ENCODE peak calls at places on chromosomes 16 and 17, in nine cellular contexts. I is omental fat pad; P is cardiac muscle cell; C is fibroblast of mammary gland; A is IMR-90; Y is astrocyte of the spinal cord; Z is CD8-positive, alpha-beta T cell; L is endothelial cell; T is A549. Q is an unnamed sample.

GRCh38 chr17:44439168-44439567 is 49.7 kb upstream of the ITGA2B start:
- DNase-seq in I (no peak), P (peak; percentile 14), C (no peak), A (no peak), Y (no peak), Z (no peak), L (no peak), T (no peak), Q (no peak)

GRCh38 chr17:62065611-62066468 is 762 bp upstream of the MED13 start:
- DNase-seq in I (peak; percentile 98), P (peak; percentile 99), C (peak; percentile 95), A (peak; percentile 96), Y (peak; percentile 98), Z (peak; percentile 97), L (peak; percentile 99), T (peak; percentile 98), Q (peak; percentile 92)

GRCh38 chr17:42709561-42709960 is 27.2 kb downstream of the CNTNAP1 start:
- DNase-seq in I (no peak), P (no peak), C (peak; percentile 4), A (no peak), Y (no peak), Z (no peak), L (no peak), T (no peak), Q (no peak)

GRCh38 chr16:65121870-65122723 is at the start of gene CDH11:
- DNase-seq in I (no peak), P (peak; percentile 83), C (peak; percentile 76), A (peak; percentile 82), Y (peak; percentile 91), Z (no peak), L (peak; percentile 62), T (no peak), Q (no peak)

GRCh38 chr16:75108792-75109731 is 7.5 kb downstream of the LDHD start:
- DNase-seq in I (peak; percentile 64), P (no peak), C (peak; percentile 95), A (peak; percentile 96), Y (peak; percentile 94), Z (no peak), L (no peak), T (peak; percentile 46), Q (peak; percentile 41)

GRCh38 chr16:10558746-10559641 is 21.4 kb downstream of the EMP2 start:
- DNase-seq in I (no peak), P (no peak), C (peak; percentile 82), A (no peak), Y (peak; percentile 43), Z (no peak), L (no peak), T (no peak), Q (no peak)

GRCh38 chr16:81335669-81336068 is 20.9 kb downstream of the GAN start:
- DNase-seq in I (no peak), P (no peak), C (peak; percentile 19), A (no peak), Y (no peak), Z (no peak), L (no peak), T (no peak), Q (no peak)

GRCh38 chr17:980406-981291 is 1.1 kb upstream of the NXN start:
- DNase-seq in I (peak; percentile 28), P (peak; percentile 93), C (peak; percentile 85), A (peak; percentile 82), Y (peak; percentile 86), Z (peak; percentile 49), L (peak; percentile 74), T (peak; percentile 77), Q (peak; percentile 43)

GRCh38 chr17:65850486-65850885 is 289.0 kb upstream of the AXIN2 start:
- DNase-seq in I (no peak), P (no peak), C (peak; percentile 90), A (peak; percentile 29), Y (peak; percentile 10), Z (no peak), L (no peak), T (no peak), Q (no peak)

GRCh38 chr17:56290486-56291118 is 137.3 kb downstream of the ANKFN1 start:
- DNase-seq in I (no peak), P (no peak), C (no peak), A (no peak), Y (peak; percentile 38), Z (no peak), L (no peak), T (no peak), Q (no peak)

GRCh38 chr17:12410721-12411120 is 255.0 kb upstream of the MYOCD start:
- DNase-seq in I (no peak), P (no peak), C (no peak), A (no peak), Y (no peak), Z (no peak), L (no peak), T (no peak), Q (no peak)

GRCh38 chr16:20136446-20136968 is 62.8 kb upstream of the GPR139 start:
- DNase-seq in I (no peak), P (no peak), C (no peak), A (no peak), Y (no peak), Z (no peak), L (no peak), T (no peak), Q (no peak)

GRCh38 chr17:40159456-40159855 is 17.8 kb upstream of the RAPGEFL1 start:
- DNase-seq in I (no peak), P (no peak), C (no peak), A (no peak), Y (no peak), Z (no peak), L (no peak), T (no peak), Q (no peak)

GRCh38 chr16:3564130-3564888 is 12.9 kb downstream of the NLRC3 start:
- DNase-seq in I (no peak), P (no peak), C (no peak), A (no peak), Y (no peak), Z (no peak), L (no peak), T (no peak), Q (no peak)

GRCh38 chr17:47304191-47304590 is 19.6 kb upstream of the EFCAB13 start:
- DNase-seq in I (no peak), P (no peak), C (peak; percentile 55), A (no peak), Y (no peak), Z (no peak), L (no peak), T (no peak), Q (no peak)

GRCh38 chr17:18950944-18951905 is 740 bp upstream of the SLC5A10 start:
- DNase-seq in I (no peak), P (peak; percentile 50), C (no peak), A (no peak), Y (no peak), Z (no peak), L (no peak), T (no peak), Q (no peak)

GRCh38 chr17:43609613-43610385 is 51.9 kb downstream of the MEOX1 start:
- DNase-seq in I (no peak), P (no peak), C (peak; percentile 25), A (peak; percentile 26), Y (no peak), Z (no peak), L (no peak), T (no peak), Q (no peak)

GRCh38 chr16:89602273-89602951 is 11.0 kb upstream of the DPEP1 start:
- DNase-seq in I (peak; percentile 46), P (peak; percentile 44), C (peak; percentile 86), A (peak; percentile 91), Y (peak; percentile 87), Z (no peak), L (peak; percentile 47), T (peak; percentile 56), Q (no peak)
- TF ChIP-seq CTCF in I (no peak), P (no peak), C (no peak), A (no peak), Y (no peak), Z (no peak), L (no peak), T (no peak), Q (no peak)

DNA sequence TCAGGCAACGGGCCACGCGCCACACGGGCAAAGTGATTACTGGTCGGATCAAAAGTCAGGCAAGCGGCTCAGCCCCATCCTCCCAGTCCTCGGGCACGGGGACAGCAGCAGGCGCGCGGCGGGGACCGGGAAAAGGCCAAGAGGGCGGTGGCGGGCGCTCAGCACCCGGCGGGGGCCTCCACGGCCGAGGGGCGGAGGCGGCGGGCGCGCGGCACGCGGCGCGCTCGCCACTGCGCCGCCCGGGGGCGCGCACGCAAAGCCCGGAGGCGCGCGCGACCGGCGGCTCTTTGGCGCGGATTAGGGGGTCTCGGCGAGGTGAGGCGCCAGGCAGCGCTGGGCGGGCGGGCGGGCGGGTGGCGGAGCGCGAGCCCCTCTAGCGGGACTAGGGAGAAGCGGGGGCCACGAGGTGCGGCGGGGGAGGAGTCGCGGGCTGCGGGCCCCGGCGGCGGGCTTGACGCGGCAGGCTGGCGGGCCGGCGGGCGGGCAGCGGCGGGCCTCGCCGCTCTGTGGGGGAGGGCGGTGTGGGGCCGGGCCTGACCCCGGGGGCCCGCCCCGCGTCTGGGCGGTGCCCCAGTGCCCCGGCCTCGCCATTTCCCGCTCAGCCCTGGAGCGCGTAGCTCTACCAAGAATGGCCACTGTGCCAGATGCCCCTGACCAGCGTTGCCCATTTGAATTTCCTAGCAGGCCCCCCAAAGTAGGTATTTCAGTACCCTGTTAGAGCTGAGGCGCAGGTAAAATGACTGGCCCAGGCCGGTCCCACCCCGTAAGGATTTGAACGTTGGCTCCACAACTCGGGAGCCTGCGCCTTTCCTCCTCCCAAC is at the start of the genes ACACA and TADA2A:
- DNase-seq in I (peak; percentile 41), P (peak; percentile 85), C (peak; percentile 72), A (peak; percentile 63), Y (peak; percentile 76), Z (peak; percentile 40), L (peak; percentile 79), T (peak; percentile 93), Q (peak; percentile 78)
- TF ChIP-seq CTCF in I (no peak), P (no peak), C (no peak), A (no peak), Y (no peak), Z (no peak), L (no peak), T (no peak), Q (no peak)

GRCh38 chr17:75594499-75595283 is 7.1 kb downstream of the MYO15B start:
- DNase-seq in I (no peak), P (no peak), C (no peak), A (no peak), Y (no peak), Z (no peak), L (no peak), T (no peak), Q (no peak)
- TF ChIP-seq CTCF in I (no peak), P (no peak), C (no peak), A (no peak), Y (no peak), Z (no peak), L (no peak), T (no peak), Q (no peak)

DNA sequence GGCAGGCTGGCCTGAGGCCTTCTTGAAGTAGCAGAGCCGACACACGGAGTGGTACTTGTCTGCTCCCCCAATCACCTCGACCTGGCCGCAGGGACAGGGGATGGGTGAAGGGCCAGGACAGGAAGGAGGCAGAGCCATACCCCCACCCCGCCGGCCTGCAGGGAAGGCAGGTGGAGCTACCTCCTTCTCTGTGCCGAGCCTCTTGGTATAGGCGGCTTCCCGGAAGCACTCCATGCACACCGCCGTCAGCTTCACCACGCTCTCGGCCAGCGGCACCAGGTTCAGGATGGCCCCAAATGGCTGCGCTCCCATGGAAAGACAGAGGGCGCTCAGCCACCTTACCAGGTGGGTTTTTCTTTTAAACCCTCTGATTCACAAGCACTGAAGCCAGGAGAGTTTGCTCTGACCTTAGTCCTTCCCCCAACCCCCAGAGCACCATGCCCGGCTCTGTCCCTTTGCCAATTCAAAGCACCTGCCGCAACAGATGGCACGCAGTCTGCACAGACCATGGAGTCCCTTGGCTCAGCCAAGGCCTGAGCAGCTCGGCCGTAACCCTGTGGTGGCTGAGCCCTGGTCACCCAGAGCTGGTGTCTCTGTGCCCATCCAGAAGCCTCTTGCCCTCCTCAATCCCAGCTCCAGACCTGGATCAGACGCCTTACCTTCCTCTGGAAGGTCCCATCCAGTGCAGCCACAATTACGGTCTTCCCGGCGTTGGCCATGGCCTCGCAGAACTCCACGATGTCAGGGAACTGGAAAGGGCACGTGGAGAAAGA is 6.7 kb downstream of the SYNGR2 start:
- DNase-seq in I (no peak), P (no peak), C (no peak), A (no peak), Y (no peak), Z (no peak), L (no peak), T (no peak), Q (no peak)
- TF ChIP-seq CTCF in I (no peak), P (no peak), C (no peak), A (no peak), Y (no peak), Z (no peak), L (peak; percentile 17), T (peak; percentile 10), Q (no peak)

Q was measured in activated B cell treated with CpG ODN at 0.5 μM for 24 hours.